ENCODE peak calls at places on chromosomes 16 and 17, in nine cellular contexts. Y, L, V, U, O, C, Z, S and T are unnamed samples.

GRCh38 chr17:73750975-73751374 is 106.7 kb upstream of the SDK2 start:
- DNase-seq in S (no peak), C (no peak), Z (no peak), L (no peak), U (no peak), O (peak; percentile 70), V (no peak), Y (no peak), T (no peak)

GRCh38 chr16:67207116-67207856 is 8.4 kb downstream of the ELMO3 start:
- DNase-seq in V (no peak), L (no peak), C (no peak), S (no peak), Y (no peak), O (peak; percentile 77), Z (no peak), U (no peak), T (no peak)

GRCh38 chr16:28136751-28137434 is 73.4 kb upstream of the GSG1L start:
- DNase-seq in Y (no peak), C (no peak), O (no peak), L (no peak), S (no peak), U (peak; percentile 12), V (no peak), Z (no peak), T (no peak)

GRCh38 chr17:50634915-50635719 is 436 bp downstream of the ABCC3 start:
- DNase-seq in V (no peak), Y (no peak), Z (no peak), O (no peak), L (no peak), C (no peak), U (no peak), S (no peak), T (no peak)

GRCh38 chr16:67672739-67673662 is 6.4 kb downstream of the C16orf86 start:
- DNase-seq in Z (peak; percentile 22), Y (peak; percentile 77), C (peak; percentile 58), U (peak; percentile 80), S (peak; percentile 86), V (peak; percentile 44), O (peak; percentile 74), L (no peak), T (no peak)

GRCh38 chr16:53501216-53501859 is 1.7 kb downstream of the AKTIP start:
- DNase-seq in V (no peak), Z (no peak), O (no peak), L (no peak), S (peak; percentile 15), C (no peak), U (no peak), Y (no peak), T (no peak)

GRCh38 chr16:67244387-67245188 is 2.7 kb downstream of the FHOD1 start:
- DNase-seq in V (peak; percentile 53), S (peak; percentile 89), O (no peak), U (peak; percentile 91), L (peak; percentile 59), Y (no peak), Z (peak; percentile 67), C (peak; percentile 82), T (peak; percentile 66)

GRCh38 chr16:3173892-3174617 is 13.9 kb upstream of the OR1F1 start:
- DNase-seq in V (no peak), Y (no peak), C (peak; percentile 85), U (peak; percentile 81), Z (no peak), O (peak; percentile 87), L (no peak), S (no peak), T (no peak)

GRCh38 chr17:37373530-37374159 is 2.1 kb upstream of the C17orf78 start:
- DNase-seq in C (peak; percentile 91), L (peak; percentile 69), S (peak; percentile 77), O (peak; percentile 80), U (peak; percentile 80), Z (peak; percentile 42), V (peak; percentile 84), Y (peak; percentile 48), T (peak; percentile 47)

GRCh38 chr17:4558311-4558972 is 1.9 kb downstream of the GGT6 start:
- DNase-seq in V (no peak), U (no peak), O (no peak), L (no peak), Y (no peak), S (no peak), C (no peak), Z (no peak), T (no peak)

GRCh38 chr17:49861150-49861884 is 13.4 kb upstream of the TAC4 start:
- DNase-seq in U (peak; percentile 63), V (peak; percentile 13), L (no peak), S (peak; percentile 31), Z (no peak), O (peak; percentile 74), C (peak; percentile 66), Y (peak; percentile 68), T (no peak)

DNA sequence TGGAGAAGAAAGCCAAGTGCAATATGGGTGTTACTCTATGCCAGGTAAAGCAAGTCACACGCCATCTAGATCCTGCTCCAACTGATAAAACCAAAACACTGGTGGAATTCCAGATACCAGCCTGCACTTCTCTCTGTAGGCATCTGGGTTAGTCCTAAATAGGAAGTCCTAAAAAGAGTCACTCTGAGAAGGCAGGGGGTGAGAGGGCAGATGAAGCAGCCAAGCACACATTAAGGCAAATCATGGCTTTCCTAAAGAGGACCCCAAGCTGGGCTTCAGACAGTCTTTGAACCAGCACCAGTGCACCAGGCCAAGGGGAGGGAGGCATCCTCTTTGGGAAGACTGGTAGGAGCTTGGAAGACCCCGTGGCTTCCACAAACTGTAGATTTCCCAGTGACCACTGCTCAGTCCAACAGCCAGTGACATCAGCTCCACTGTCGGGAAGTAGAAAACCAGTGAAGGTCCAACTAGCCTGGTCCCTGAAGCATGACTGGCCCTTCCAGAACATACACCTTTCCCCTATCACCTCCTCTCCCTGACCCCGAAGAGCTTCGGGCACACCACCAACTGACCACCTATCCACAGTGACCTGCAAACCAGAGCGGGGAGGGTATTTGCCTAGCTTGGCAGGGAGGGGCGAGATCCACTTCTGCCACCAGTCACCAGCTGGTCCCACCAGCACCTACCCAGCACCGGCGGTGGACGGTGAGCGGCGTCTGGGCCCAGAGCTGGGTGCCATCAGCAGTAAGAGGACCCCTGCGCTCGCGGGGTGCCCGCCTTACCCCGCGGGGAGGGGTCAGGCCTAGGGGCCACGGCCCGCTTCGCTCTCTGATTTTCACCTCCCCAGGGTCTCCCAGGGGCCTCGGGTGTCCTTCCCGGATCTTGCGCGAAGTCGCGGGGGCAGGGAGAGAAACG is 1.0 kb downstream of the LITAF start:
- DNase-seq in Y (peak; percentile 44), Z (no peak), U (peak; percentile 39), C (peak; percentile 42), O (no peak), L (no peak), V (no peak), S (no peak), T (peak; percentile 35)
- H3K4me3 ChIP-seq in Y (peak overlapping the region; percentile 86), Z (peak overlapping the region; percentile 47), U (peak overlapping the region; percentile 70), C (peak overlapping the region; percentile 93), O (peak overlapping the region; percentile 58), L (peak overlapping the region; percentile 87), V (peak overlapping the region; percentile 54), S (peak overlapping the region; percentile 73), T (peak overlapping the region; percentile 74)

GRCh38 chr16:82016964-82017363 is 5.7 kb upstream of the SDR42E1 start:
- DNase-seq in Z (peak; percentile 84), O (no peak), V (no peak), S (peak; percentile 98), C (no peak), Y (no peak), L (peak; percentile 46), U (no peak), T (no peak)

GRCh38 chr16:82020051-82020450 is 8.8 kb upstream of the SDR42E1 start:
- DNase-seq in Y (no peak), O (no peak), U (no peak), C (no peak), L (no peak), V (no peak), S (no peak), Z (no peak), T (no peak)

GRCh38 chr16:82011199-82011641 is at the start of gene SDR42E1:
- DNase-seq in L (no peak), Y (no peak), O (no peak), C (peak; percentile 70), V (no peak), U (peak; percentile 11), S (no peak), Z (no peak), T (no peak)

GRCh38 chr16:82010649-82011048 is 621 bp downstream of the SDR42E1 start:
- DNase-seq in L (no peak), U (no peak), V (no peak), C (no peak), Z (no peak), S (no peak), Y (no peak), O (no peak), T (no peak)

GRCh38 chr16:82016268-82016667 is 5.0 kb upstream of the SDR42E1 start:
- DNase-seq in Z (peak; percentile 25), Y (no peak), O (peak; percentile 22), V (peak; percentile 35), C (peak; percentile 35), L (no peak), S (peak; percentile 58), U (no peak), T (no peak)
- H3K4me3 ChIP-seq in Z (no peak overlapping the region), Y (no peak overlapping the region), O (no peak overlapping the region), V (no peak overlapping the region), C (no peak overlapping the region), L (no peak overlapping the region), S (no peak overlapping the region), U (no peak overlapping the region), T (no peak overlapping the region)

GRCh38 chr17:67784364-67785121 is 40.8 kb upstream of the BPTF start:
- DNase-seq in Z (no peak), L (no peak), O (no peak), V (no peak), C (no peak), Y (no peak), S (no peak), U (no peak), T (no peak)

GRCh38 chr17:67785526-67785925 is 39.8 kb upstream of the BPTF start:
- DNase-seq in Y (no peak), C (no peak), U (no peak), Z (no peak), L (no peak), O (no peak), V (no peak), S (no peak), T (no peak)

GRCh38 chr17:67779098-67779672 is 46.1 kb upstream of the BPTF start:
- DNase-seq in Y (no peak), Z (peak; percentile 76), C (peak; percentile 86), O (peak; percentile 72), U (peak; percentile 30), V (peak; percentile 42), L (no peak), S (peak; percentile 47), T (peak; percentile 19)

DNA sequence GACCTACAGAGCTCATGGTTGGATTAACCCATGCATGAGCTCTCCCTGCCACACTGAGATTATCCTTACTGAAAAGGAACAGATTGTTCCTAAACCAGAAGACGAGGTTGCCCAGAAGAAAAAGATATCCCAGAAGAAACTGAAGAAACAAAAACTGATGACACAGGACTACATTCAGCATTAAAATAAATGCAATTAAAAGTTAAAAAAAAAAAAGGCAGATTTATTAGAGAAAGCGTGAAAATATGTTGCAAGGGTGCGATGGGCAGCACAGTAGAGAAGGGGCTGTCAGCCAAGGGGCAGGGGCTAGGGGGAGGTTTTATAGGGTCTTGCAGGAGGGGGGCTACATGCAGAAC is 40.2 kb upstream of the BPTF start:
- DNase-seq in Y (no peak), S (no peak), L (no peak), O (no peak), C (no peak), U (no peak), V (no peak), Z (no peak), T (no peak)
- H3K4me3 ChIP-seq in Y (no peak overlapping the region), S (no peak overlapping the region), L (no peak overlapping the region), O (no peak overlapping the region), C (no peak overlapping the region), U (no peak overlapping the region), V (no peak overlapping the region), Z (no peak overlapping the region), T (no peak overlapping the region)

GRCh38 chr17:31452101-31452500 is 60.6 kb downstream of the RAB11FIP4 start:
- DNase-seq in S (peak; percentile 17), U (no peak), Z (no peak), V (no peak), C (no peak), L (no peak), Y (no peak), O (no peak), T (no peak)
- H3K4me3 ChIP-seq in S (no peak overlapping the region), U (no peak overlapping the region), Z (no peak overlapping the region), V (no peak overlapping the region), C (no peak overlapping the region), L (no peak overlapping the region), Y (no peak overlapping the region), O (no peak overlapping the region), T (no peak overlapping the region)